ENCODE peak calls at places on chromosomes 1 and 21, in five cellular contexts. M is caudate nucleus, R is sciatic nerve, F is NCI-H146, G is A172. V is an unnamed sample.

GRCh38 chr21:41612674-41613250 is 104.8 kb upstream of the TMPRSS2 start:
- DNase-seq in M (peak), R (peak), F (peak), G (peak), V (peak)

GRCh38 chr1:223029985-223030769 is 112.9 kb downstream of the TLR5 start:
- DNase-seq in M (no peak), R (no peak), F (no peak), G (no peak), V (no peak)

GRCh38 chr1:204041232-204041767 is 31.6 kb upstream of the SOX13 start:
- DNase-seq in M (no peak), R (no peak), F (peak), G (no peak), V (no peak)

GRCh38 chr1:44047131-44047530 is 15.9 kb upstream of the SLC6A9 start:
- DNase-seq in M (no peak), R (no peak), F (no peak), G (no peak), V (no peak)

GRCh38 chr1:46613661-46614603 is 2.7 kb downstream of the MOB3C start:
- DNase-seq in M (peak), R (peak), F (no peak), G (peak), V (no peak)

GRCh38 chr1:42927274-42927841 is 31.3 kb downstream of the SLC2A1 start:
- DNase-seq in M (no peak), R (no peak), F (no peak), G (no peak), V (no peak)

GRCh38 chr1:96674909-96675308 is 46.7 kb upstream of the PTBP2 start:
- DNase-seq in M (no peak), R (no peak), F (no peak), G (no peak), V (no peak)

GRCh38 chr1:4091996-4092395 is 191.9 kb upstream of the C1orf174 start:
- DNase-seq in M (no peak), R (peak), F (no peak), G (no peak), V (no peak)

GRCh38 chr21:38984982-38985422 is 179.3 kb downstream of the ETS2 start:
- DNase-seq in M (no peak), R (no peak), F (no peak), G (peak), V (peak)

GRCh38 chr1:219159946-219160645 is 13.6 kb upstream of the LYPLAL1 start:
- DNase-seq in M (no peak), R (no peak), F (no peak), G (peak), V (no peak)

GRCh38 chr1:54475357-54476230 is 69.4 kb upstream of the SSBP3 start:
- DNase-seq in M (no peak), R (no peak), F (no peak), G (no peak), V (peak)

GRCh38 chr21:42330380-42331336 is 15.4 kb upstream of the TFF3 start:
- DNase-seq in M (no peak), R (no peak), F (peak), G (no peak), V (no peak)

GRCh38 chr1:147804942-147805723 is 44.7 kb upstream of the GJA5 start:
- DNase-seq in M (no peak), R (no peak), F (no peak), G (no peak), V (no peak)

V was measured in BE2C.